ENCODE peak calls at places on chromosomes 11 and 22, in seven cellular contexts. C, D, N, U, V, Q and X are unnamed samples. For H3K4me1, the result is how much of the 10 kb centered on the place peaks cover.

GRCh38 chr22:49243335-49243734 is 584.3 kb downstream of the BRD1 start:
- DNase-seq in C (no peak), D (no peak), N (no peak), U (no peak), V (no peak), Q (no peak), X (no peak)

GRCh38 chr11:65435330-65435931 is 12.8 kb downstream of the NEAT1 start:
- DNase-seq in C (peak), D (peak), N (no peak), U (no peak), V (no peak), Q (no peak), X (no peak)

GRCh38 chr11:70522261-70522612 is 123.9 kb downstream of the CTTN start:
- DNase-seq in C (no peak), D (no peak), N (no peak), U (no peak), V (no peak), Q (no peak), X (no peak)

GRCh38 chr11:70270877-70271634 is 566 bp downstream of the PPFIA1 start:
- DNase-seq in C (peak), D (peak), N (peak), U (peak), V (peak), Q (peak), X (no peak)

GRCh38 chr11:77351281-77351905 is 49.9 kb upstream of the GDPD4 start:
- DNase-seq in C (peak), D (no peak), N (no peak), U (no peak), V (no peak), Q (no peak), X (no peak)

GRCh38 chr22:46052331-46052771 is 75.4 kb upstream of the WNT7B start:
- DNase-seq in C (no peak), D (no peak), N (peak), U (no peak), V (no peak), Q (no peak), X (no peak)

GRCh38 chr22:50727678-50728522 is 10.1 kb upstream of the ACR start:
- DNase-seq in C (no peak), D (no peak), N (peak), U (no peak), V (no peak), Q (no peak), X (no peak)

GRCh38 chr11:47453365-47453764 is 4.4 kb upstream of the RAPSN start:
- DNase-seq in C (no peak), D (no peak), N (no peak), U (no peak), V (no peak), Q (no peak), X (no peak)

GRCh38 chr11:88036701-88037100 is 138.5 kb downstream of the RAB38 start:
- DNase-seq in C (no peak), D (no peak), N (no peak), U (no peak), V (no peak), Q (no peak), X (no peak)

GRCh38 chr11:108007819-108008218 is 879 bp upstream of the CUL5 start:
- DNase-seq in C (no peak), D (no peak), N (no peak), U (no peak), V (no peak), Q (no peak), X (no peak)

GRCh38 chr11:68128682-68129327 is 7.6 kb upstream of the CHKA start:
- DNase-seq in C (peak), D (no peak), N (peak), U (no peak), V (peak), Q (no peak), X (no peak)

GRCh38 chr11:64469288-64469687 is 110.3 kb downstream of the RPS6KA4 start:
- DNase-seq in C (no peak), D (no peak), N (no peak), U (no peak), V (no peak), Q (no peak), X (peak)

GRCh38 chr11:44970293-44970692 is 19.6 kb upstream of the TP53I11 start:
- DNase-seq in C (no peak), D (no peak), N (no peak), U (no peak), V (no peak), Q (no peak), X (no peak)

GRCh38 chr11:59548309-59548656 is 36.9 kb downstream of the OR4D9 start:
- DNase-seq in C (no peak), D (no peak), N (no peak), U (no peak), V (no peak), Q (no peak), X (no peak)

GRCh38 chr11:122746611-122747305 is 91.2 kb downstream of the UBASH3B start:
- DNase-seq in C (peak), D (no peak), N (no peak), U (no peak), V (no peak), Q (no peak), X (no peak)

GRCh38 chr22:50070366-50070765 is 12.3 kb upstream of the TTLL8 start:
- DNase-seq in C (no peak), D (no peak), N (no peak), U (no peak), V (no peak), Q (no peak), X (no peak)

GRCh38 chr11:43282607-43283440 is 29.0 kb upstream of the API5 start:
- DNase-seq in C (peak), D (peak), N (peak), U (peak), V (peak), Q (peak), X (peak)

GRCh38 chr11:104043678-104044239 is 7.3 kb downstream of the DDI1 start:
- DNase-seq in C (peak), D (no peak), N (no peak), U (no peak), V (no peak), Q (no peak), X (no peak)

DNA sequence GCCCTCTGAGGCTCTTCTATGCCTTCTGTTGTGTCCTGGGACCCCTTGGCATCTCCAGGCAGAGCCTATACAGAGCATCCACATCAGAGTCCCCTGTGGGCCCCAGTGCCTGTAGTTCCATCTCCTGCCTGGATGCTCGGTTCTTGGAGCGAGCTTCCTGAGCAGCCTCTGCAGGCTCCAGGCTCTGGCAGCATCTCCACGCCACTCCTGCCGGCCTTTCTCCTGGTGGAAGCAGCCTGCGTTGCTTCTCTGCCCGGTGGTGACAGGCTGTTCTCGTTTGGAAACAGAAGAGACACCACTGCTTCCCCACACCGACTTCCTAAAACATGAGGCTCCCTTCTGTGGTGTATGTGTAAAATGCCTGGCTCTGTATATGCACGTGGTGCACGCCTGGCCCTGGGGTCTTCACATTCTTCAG is 52.8 kb downstream of the BCR start:
- DNase-seq in C (peak), D (no peak), N (no peak), U (no peak), V (peak), Q (no peak), X (no peak)
- H3K4me1 ChIP-seq in C (under half), D (under half), N (half or more), U (under half), V (half or more), Q (half or more), X (under half)

GRCh38 chr22:43424201-43424600 is 12.4 kb downstream of the MPPED1 start:
- DNase-seq in C (no peak), D (no peak), N (peak), U (no peak), V (no peak), Q (no peak), X (no peak)

GRCh38 chr22:43419371-43420080 is 7.7 kb downstream of the MPPED1 start:
- DNase-seq in C (no peak), D (no peak), N (no peak), U (no peak), V (no peak), Q (no peak), X (no peak)

GRCh38 chr22:43423046-43423445 is 11.2 kb downstream of the MPPED1 start:
- DNase-seq in C (no peak), D (no peak), N (peak), U (no peak), V (no peak), Q (no peak), X (no peak)

GRCh38 chr22:43420991-43421665 is 9.3 kb downstream of the MPPED1 start:
- DNase-seq in C (no peak), D (no peak), N (peak), U (no peak), V (no peak), Q (no peak), X (no peak)

DNA sequence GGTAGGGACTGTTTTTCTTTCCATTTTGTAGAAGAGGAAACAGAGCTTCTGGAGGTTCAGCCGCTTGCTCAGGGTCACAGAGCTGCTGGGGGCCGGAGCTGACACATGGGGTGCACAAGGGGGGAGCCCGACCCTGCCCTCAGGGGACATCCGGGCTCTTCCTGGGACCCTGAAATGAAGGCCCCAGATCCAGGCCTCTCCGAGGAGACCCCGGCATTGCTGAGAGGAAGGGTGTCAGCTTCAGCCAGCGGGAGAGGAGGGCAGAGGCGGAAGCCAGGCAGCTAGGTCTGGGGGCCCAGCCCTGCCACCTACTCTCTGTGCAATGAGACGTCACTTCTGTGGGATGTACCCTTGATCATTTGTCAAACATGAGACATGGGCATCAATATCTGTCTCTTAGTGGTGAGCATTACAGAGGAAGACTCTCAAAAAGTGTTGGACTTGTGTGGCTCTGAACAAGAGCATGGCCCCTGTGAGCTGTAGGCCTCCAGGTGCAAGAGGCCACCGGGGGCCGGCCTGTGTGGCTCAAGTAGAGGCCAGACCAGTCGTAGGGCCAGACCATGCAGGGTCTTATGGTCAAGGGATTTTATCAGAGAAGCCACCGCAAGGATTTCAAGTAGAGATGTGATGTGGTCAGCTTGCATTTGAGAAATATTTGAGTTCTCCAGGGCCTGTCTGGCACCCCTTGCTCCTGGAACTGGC is 10.3 kb downstream of the MPPED1 start:
- DNase-seq in C (no peak), D (no peak), N (peak), U (no peak), V (no peak), Q (no peak), X (no peak)
- H3K4me1 ChIP-seq in C (under half), D (under half), N (under half), U (under half), V (under half), Q (under half), X (under half)

GRCh38 chr11:91160661-91161060 is 937.8 kb upstream of the CHORDC1 start:
- DNase-seq in C (no peak), D (no peak), N (no peak), U (no peak), V (no peak), Q (no peak), X (no peak)

GRCh38 chr11:91158901-91159537 is 936.2 kb upstream of the CHORDC1 start:
- DNase-seq in C (peak), D (no peak), N (no peak), U (no peak), V (no peak), Q (no peak), X (no peak)

GRCh38 chr11:91163619-91164451 is 941.0 kb upstream of the CHORDC1 start:
- DNase-seq in C (peak), D (no peak), N (peak), U (no peak), V (no peak), Q (no peak), X (no peak)

GRCh38 chr11:91164452-91164822 is 941.6 kb upstream of the CHORDC1 start:
- DNase-seq in C (no peak), D (no peak), N (no peak), U (no peak), V (no peak), Q (no peak), X (no peak)
- H3K4me1 ChIP-seq in C (under half), D (under half), N (under half), U (under half), V (under half), Q (under half), X (under half)

DNA sequence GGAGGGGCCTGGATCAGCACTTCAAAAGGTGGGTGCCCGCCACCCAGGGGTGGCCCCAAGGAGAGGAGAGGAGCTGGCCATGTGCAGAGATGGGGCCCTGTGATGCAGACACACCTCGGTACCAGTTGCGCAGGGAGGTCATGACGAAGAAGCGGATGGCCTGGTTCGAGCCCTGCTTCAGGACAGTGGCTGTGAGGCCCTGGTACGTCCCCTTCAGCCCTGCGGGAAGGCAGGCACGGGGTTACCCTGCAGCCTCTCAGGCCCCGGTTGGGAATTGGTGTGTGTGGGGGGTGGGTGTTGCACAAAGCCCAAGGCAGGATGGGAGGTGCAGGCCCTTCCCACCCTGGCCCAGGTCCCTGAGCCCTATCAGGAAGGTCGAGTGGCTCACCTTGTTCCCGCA is 1.8 kb downstream of the SLC25A1 start:
- DNase-seq in C (no peak), D (no peak), N (no peak), U (no peak), V (no peak), Q (no peak), X (no peak)
- H3K4me1 ChIP-seq in C (under half), D (under half), N (under half), U (under half), V (under half), Q (under half), X (under half)

DNA sequence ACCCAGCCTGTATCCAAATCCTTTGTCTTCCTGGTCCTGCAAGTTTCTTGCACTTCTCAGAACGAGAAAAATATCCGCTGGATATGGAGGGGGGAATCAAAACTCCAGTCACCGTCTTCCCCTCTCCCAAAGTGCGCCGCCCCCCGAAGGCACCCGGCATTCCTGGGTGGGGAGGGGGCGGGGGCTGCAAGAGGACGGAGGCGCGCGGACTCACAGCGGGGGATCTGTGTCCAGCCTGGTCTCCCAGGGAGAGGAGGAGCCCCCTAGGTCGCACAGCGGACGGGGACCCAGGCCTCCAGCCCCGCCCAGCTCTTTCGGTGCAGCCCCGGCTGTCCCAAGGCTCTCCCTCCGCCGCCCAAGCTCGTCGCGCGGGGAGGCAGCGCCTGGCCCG is 2.1 kb upstream of the WNT11 start:
- DNase-seq in C (no peak), D (no peak), N (no peak), U (no peak), V (no peak), Q (no peak), X (no peak)
- H3K4me1 ChIP-seq in C (under half), D (half or more), N (half or more), U (under half), V (under half), Q (under half), X (under half)

GRCh38 chr22:19875061-19875530 is 20.4 kb upstream of the GNB1L start:
- DNase-seq in C (no peak), D (no peak), N (no peak), U (no peak), V (no peak), Q (no peak), X (no peak)
- H3K4me1 ChIP-seq in C (under half), D (under half), N (under half), U (half or more), V (under half), Q (under half), X (under half)

GRCh38 chr11:61352038-61352437 is 9.6 kb downstream of the CYB561A3 start:
- DNase-seq in C (no peak), D (no peak), N (no peak), U (no peak), V (no peak), Q (no peak), X (no peak)
- H3K4me1 ChIP-seq in C (under half), D (under half), N (under half), U (under half), V (under half), Q (under half), X (under half)

GRCh38 chr22:30304495-30305244 is 15.4 kb upstream of the CASTOR1 start:
- DNase-seq in C (no peak), D (no peak), N (no peak), U (no peak), V (no peak), Q (no peak), X (no peak)

GRCh38 chr22:30306629-30307016 is 17.3 kb upstream of the CASTOR1 start:
- DNase-seq in C (no peak), D (no peak), N (no peak), U (no peak), V (no peak), Q (no peak), X (no peak)

GRCh38 chr22:30307026-30307574 is 17.8 kb upstream of the CASTOR1 start:
- DNase-seq in C (no peak), D (peak), N (no peak), U (no peak), V (no peak), Q (no peak), X (no peak)

GRCh38 chr22:30305906-30306628 is 16.8 kb upstream of the CASTOR1 start:
- DNase-seq in C (no peak), D (peak), N (no peak), U (no peak), V (no peak), Q (no peak), X (peak)

GRCh38 chr22:30305519-30305905 is 16.2 kb upstream of the CASTOR1 start:
- DNase-seq in C (no peak), D (peak), N (no peak), U (no peak), V (no peak), Q (no peak), X (peak)
- H3K4me1 ChIP-seq in C (under half), D (half or more), N (half or more), U (under half), V (under half), Q (half or more), X (half or more)